ENCODE peak calls at places on chromosome 14, in eight cellular contexts. I is endothelial cell, Y is psoas muscle, M is HepG2, K is astrocyte, W is kidney epithelial cell, H is K562, O is AG10803. F is an unnamed sample.

GRCh38 chr14:96178674-96179321 is 25.8 kb upstream of the BDKRB2 start:
- DNase-seq in I (no peak), Y (no peak), M (no peak), K (no peak), W (no peak), H (no peak), O (peak; percentile 25), F (no peak)

GRCh38 chr14:83047436-83047835 is 1513.8 kb upstream of the SEL1L start:
- DNase-seq in I (no peak), Y (no peak), M (no peak), K (no peak), W (no peak), H (no peak), O (no peak), F (no peak)

GRCh38 chr14:102749833-102750775 is 27.1 kb upstream of the TRAF3 start:
- DNase-seq in I (no peak), Y (no peak), M (no peak), K (no peak), W (no peak), H (no peak), O (no peak), F (no peak)

GRCh38 chr14:48805315-48805714 is 780.9 kb downstream of the RPS29 start:
- DNase-seq in I (no peak), Y (peak; percentile 31), M (peak; percentile 15), K (no peak), W (no peak), H (no peak), O (no peak), F (no peak)

GRCh38 chr14:74483321-74483720 is 9.8 kb downstream of the NPC2 start:
- DNase-seq in I (no peak), Y (no peak), M (no peak), K (no peak), W (no peak), H (no peak), O (peak; percentile 45), F (no peak)

GRCh38 chr14:55802986-55803431 is 223.0 kb downstream of the KTN1 start:
- DNase-seq in I (no peak), Y (no peak), M (peak; percentile 69), K (peak; percentile 30), W (peak; percentile 70), H (peak; percentile 19), O (no peak), F (no peak)

GRCh38 chr14:50232276-50232642 is 881 bp upstream of the SOS2 start:
- DNase-seq in I (no peak), Y (no peak), M (no peak), K (no peak), W (no peak), H (no peak), O (no peak), F (peak; percentile 6)

GRCh38 chr14:22099942-22100763 is 426.5 kb upstream of the OR4E1 start:
- DNase-seq in I (peak; percentile 72), Y (peak; percentile 73), M (peak; percentile 90), K (peak; percentile 3), W (peak; percentile 51), H (no peak), O (peak; percentile 5), F (peak; percentile 56)

GRCh38 chr14:21924479-21924878 is 250.9 kb upstream of the OR4E1 start:
- DNase-seq in I (no peak), Y (no peak), M (no peak), K (no peak), W (no peak), H (no peak), O (no peak), F (no peak)

GRCh38 chr14:87745507-87746118 is 247.4 kb downstream of the GALC start:
- DNase-seq in I (peak; percentile 53), Y (no peak), M (peak; percentile 23), K (peak; percentile 18), W (no peak), H (peak; percentile 20), O (peak; percentile 50), F (peak; percentile 43)

GRCh38 chr14:36173161-36173560 is 3.4 kb downstream of the PTCSC3 start:
- DNase-seq in I (no peak), Y (no peak), M (no peak), K (peak; percentile 8), W (no peak), H (no peak), O (no peak), F (no peak)

GRCh38 chr14:60222820-60223219 is 26.2 kb upstream of the PPM1A start:
- DNase-seq in I (no peak), Y (peak; percentile 94), M (no peak), K (no peak), W (no peak), H (no peak), O (no peak), F (no peak)

GRCh38 chr14:92997343-92998061 is 74.6 kb downstream of the CHGA start:
- DNase-seq in I (no peak), Y (no peak), M (no peak), K (no peak), W (no peak), H (no peak), O (peak; percentile 29), F (no peak)

GRCh38 chr14:103697601-103698379 is 17.5 kb downstream of the XRCC3 start:
- DNase-seq in I (no peak), Y (peak; percentile 43), M (no peak), K (no peak), W (no peak), H (no peak), O (no peak), F (no peak)

DNA sequence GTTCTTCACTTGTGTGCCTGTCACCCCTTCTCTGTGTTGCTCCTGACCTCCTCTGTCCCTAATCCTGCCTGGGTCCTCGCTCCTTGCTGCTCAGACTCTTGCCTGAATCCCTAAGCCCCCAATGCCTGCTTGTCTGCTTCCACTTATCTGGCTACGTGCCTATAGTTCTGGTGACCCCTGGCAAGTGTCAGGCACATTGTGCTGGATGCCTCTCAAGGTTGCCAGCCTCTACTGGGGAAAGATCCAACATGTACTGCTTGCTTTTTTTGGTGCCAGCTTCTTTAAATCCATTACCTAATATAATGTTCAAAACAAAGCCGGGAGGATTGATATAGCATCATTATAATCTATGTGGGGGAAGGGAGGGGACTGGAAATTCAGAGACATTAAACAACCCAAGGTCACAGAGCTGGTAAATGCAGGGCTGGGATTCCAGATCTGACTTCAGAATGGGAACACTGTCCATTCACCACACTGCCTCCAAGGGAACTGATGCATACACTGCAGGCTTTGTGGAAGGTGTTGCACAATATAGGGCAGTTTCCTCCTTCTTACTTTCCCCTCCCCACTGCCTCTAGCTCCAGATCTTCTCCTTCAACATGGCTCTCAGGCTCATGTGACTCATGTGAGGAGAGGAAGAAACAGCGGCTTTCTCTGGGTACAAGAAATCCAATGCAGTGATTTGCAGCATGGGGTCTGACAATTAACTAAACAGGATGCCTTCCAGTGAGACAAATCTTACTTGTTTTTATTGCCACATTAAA is 447.8 kb upstream of the CCDC196 start:
- DNase-seq in I (no peak), Y (no peak), M (peak; percentile 3), K (no peak), W (peak; percentile 48), H (no peak), O (peak; percentile 83), F (no peak)
- TF ChIP-seq CTCF in I (no peak), Y (no peak), M (no peak), K (no peak), W (no peak), H (no peak), O (peak; percentile 53), F (no peak)

DNA sequence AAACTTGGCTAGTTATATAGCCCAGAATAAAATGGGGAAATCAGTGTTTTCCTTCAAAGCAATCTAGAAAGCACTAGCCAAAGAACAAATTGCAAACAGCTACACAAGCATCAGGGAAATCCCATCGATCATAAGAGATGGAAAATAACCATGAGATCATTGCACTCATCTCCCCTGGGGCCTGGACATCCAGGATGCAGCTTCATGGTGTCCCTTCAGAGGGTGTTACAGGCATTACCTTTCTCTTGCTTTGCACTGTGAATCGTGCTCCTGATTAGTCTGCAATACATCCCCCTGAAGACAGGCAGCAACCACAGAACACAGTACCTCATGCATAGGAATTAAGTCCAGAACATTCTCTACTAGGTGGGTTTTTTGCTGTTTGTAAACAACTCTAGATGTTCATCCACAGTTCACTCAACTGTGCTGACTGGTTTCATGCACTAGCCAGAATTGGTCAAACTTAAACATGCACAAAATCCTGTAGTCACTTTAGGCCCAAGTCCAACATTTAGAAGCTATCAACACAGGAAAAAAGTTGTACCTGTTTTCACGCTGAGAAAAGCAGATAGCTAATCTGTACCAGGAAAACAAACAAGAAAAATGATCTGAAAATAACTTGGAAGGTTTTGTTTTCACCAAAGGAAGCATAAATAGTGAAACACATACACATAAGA is 120.1 kb downstream of the ZFP36L1 start:
- DNase-seq in I (no peak), Y (no peak), M (peak; percentile 3), K (no peak), W (no peak), H (no peak), O (no peak), F (no peak)
- TF ChIP-seq CTCF in I (no peak), Y (no peak), M (no peak), K (no peak), W (no peak), H (no peak), O (peak; percentile 17), F (no peak)

DNA sequence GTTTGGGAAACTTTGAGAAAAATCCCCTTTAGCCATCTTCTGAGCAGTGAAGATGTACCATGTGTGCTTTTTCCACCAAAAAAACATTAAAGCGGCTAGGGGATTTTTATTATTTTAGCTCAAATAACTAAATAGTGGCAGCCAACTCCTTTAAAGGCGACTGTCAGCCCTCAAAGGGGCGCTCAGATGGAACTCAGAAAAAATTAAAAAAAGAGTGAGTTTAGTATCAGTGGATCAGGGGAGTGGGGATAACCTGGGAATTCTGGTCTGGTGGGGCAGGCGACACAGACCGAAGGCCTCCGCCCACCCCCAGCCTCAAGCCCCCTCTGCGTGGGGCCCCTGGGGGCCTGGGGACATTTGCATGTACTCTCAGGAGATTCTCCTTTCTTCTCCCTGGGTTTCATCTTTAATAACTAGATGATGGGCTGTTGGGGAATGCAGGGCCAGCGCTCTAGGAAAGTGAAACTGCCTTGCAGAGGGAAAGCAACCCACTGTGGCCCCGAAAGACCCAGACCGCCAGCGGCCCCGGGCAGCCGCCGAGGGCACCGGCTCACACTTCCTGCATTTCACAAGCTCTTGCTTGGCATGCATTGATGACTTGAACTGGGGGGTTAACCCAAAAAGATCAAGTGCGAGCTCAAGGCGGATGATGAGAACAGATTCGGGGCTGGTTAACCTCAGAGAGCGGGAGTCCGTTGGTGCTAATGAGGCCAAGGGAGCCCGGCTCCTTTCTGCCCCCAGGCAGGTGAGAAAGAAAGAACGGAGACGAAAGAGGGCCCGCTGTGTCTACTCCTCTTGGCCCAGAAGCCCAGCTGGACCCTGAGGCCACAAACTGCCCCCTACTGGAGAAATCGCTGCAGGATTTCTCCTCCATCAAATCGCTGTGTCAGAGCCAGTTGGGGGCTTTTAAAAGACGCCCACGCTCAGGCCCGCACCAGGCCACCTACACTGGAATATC is 7.3 kb upstream of the BATF start:
- DNase-seq in I (no peak), Y (no peak), M (no peak), K (no peak), W (no peak), H (peak; percentile 35), O (no peak), F (no peak)
- TF ChIP-seq CTCF in I (no peak), Y (no peak), M (no peak), K (no peak), W (no peak), H (peak; percentile 55), O (no peak), F (no peak)

DNA sequence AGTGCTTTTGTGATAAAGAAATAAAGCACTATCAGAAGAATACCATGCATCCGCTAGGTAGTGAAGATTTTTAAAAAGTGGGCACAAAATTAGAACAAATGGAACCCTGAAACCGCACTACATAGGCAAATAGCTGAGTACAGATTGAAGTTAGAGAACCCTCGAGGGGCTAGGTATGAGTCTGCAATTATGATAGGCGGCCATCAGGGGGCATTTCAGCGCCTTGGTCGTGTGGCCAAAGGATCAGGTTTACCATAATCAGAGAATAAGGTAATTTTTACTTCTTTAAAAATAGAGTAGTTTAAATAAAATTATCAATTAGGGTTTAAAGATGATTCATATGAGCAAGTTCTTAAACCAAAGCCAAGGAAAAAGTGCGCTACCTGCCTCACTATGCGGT is 129.8 kb downstream of the TMX1 start:
- DNase-seq in I (peak; percentile 5), Y (no peak), M (no peak), K (no peak), W (no peak), H (peak; percentile 38), O (no peak), F (no peak)
- TF ChIP-seq CTCF in I (peak; percentile 51), Y (peak; percentile 27), M (peak; percentile 50), K (no peak), W (no peak), H (peak; percentile 38), O (peak; percentile 6), F (peak; percentile 17)